ENCODE peak calls at places on chromosomes 4 and X, in five cellular contexts. D is pancreas, X is SJSA1, I is GM10248, S is fibroblast of the aortic adventitia. R is an unnamed sample.

GRCh38 chr4:17033256-17034245 is 135.1 kb upstream of the LDB2 start:
- DNase-seq in D (no peak), I (no peak), S (peak), X (no peak), R (peak)

GRCh38 chrX:118039591-118039990 is 77.0 kb downstream of the KLHL13 start:
- DNase-seq in S (no peak), D (no peak), X (no peak), I (no peak), R (no peak)

GRCh38 chr4:188887905-188888304 is 748.7 kb downstream of the TRIML1 start:
- DNase-seq in I (no peak), D (no peak), X (no peak), S (no peak), R (no peak)

GRCh38 chrX:49915352-49916222 is 6.8 kb upstream of the CLCN5 start:
- DNase-seq in I (peak), X (peak), D (no peak), S (peak), R (peak)

GRCh38 chr4:141080668-141081067 is 52.6 kb downstream of the RNF150 start:
- DNase-seq in X (no peak), D (no peak), S (no peak), I (no peak), R (no peak)

GRCh38 chrX:27910412-27910811 is 70.8 kb downstream of the DCAF8L1 start:
- DNase-seq in D (no peak), X (no peak), I (no peak), S (no peak), R (no peak)

GRCh38 chr4:40349561-40350198 is 14.5 kb downstream of the CHRNA9 start:
- DNase-seq in I (no peak), D (no peak), S (peak), X (no peak), R (peak)

GRCh38 chr4:152825336-152825735 is 45.6 kb downstream of the ARFIP1 start:
- DNase-seq in S (no peak), D (no peak), X (peak), I (no peak), R (no peak)

GRCh38 chr4:7204656-7205387 is 12.5 kb downstream of the SORCS2 start:
- DNase-seq in D (no peak), S (no peak), I (no peak), X (no peak), R (no peak)

GRCh38 chrX:126552313-126553022 is at the start of gene DCAF12L1:
- DNase-seq in S (no peak), D (peak), I (no peak), X (no peak), R (no peak)

GRCh38 chr4:26867914-26868684 is 7.5 kb downstream of the STIM2 start:
- DNase-seq in D (no peak), X (no peak), S (peak), I (no peak), R (peak)

GRCh38 chrX:56994375-56995270 is 718 bp downstream of the SPIN3 start:
- DNase-seq in S (peak), I (no peak), X (peak), D (peak), R (no peak)

GRCh38 chr4:150297861-150298474 is 219.7 kb downstream of the DCLK2 start:
- DNase-seq in X (peak), S (peak), I (peak), D (no peak), R (peak)

GRCh38 chr4:78776031-78776728 is at the start of gene BMP2K:
- DNase-seq in X (peak), S (peak), I (peak), D (peak), R (peak)

GRCh38 chr4:99352602-99353580 is at the start of gene ADH1C:
- DNase-seq in I (no peak), X (no peak), S (peak), D (no peak), R (no peak)

GRCh38 chr4:8433181-8433580 is 7.3 kb downstream of the ACOX3 start:
- DNase-seq in X (no peak), D (no peak), S (no peak), I (no peak), R (no peak)

GRCh38 chrX:109826954-109827708 is 94.1 kb upstream of the ACSL4 start:
- DNase-seq in D (no peak), S (peak), I (no peak), X (peak), R (peak)

GRCh38 chr4:28007693-28008092 is 1147.1 kb downstream of the STIM2 start:
- DNase-seq in D (no peak), I (no peak), S (no peak), X (no peak), R (no peak)

GRCh38 chrX:125977851-125978250 is 188.2 kb downstream of the DCAF12L2 start:
- DNase-seq in X (no peak), D (no peak), I (no peak), S (no peak), R (no peak)

GRCh38 chr4:55393461-55394320 is 2.1 kb upstream of the TMEM165 start:
- DNase-seq in D (no peak), S (peak), I (no peak), X (no peak), R (no peak)

GRCh38 chr4:82401600-82401999 is 27.8 kb upstream of the HNRNPD start:
- DNase-seq in I (no peak), X (no peak), D (no peak), S (no peak), R (no peak)

GRCh38 chr4:102055805-102056204 is 265.3 kb downstream of the BANK1 start:
- DNase-seq in D (no peak), S (no peak), X (no peak), I (no peak), R (no peak)

GRCh38 chr4:23855912-23856605 is 33.8 kb downstream of the PPARGC1A start:
- DNase-seq in D (no peak), I (no peak), X (peak), S (no peak), R (no peak)

GRCh38 chr4:2694691-2695090 is 61.4 kb downstream of the TNIP2 start:
- DNase-seq in I (no peak), X (peak), S (no peak), D (no peak), R (no peak)

GRCh38 chr4:174592985-174593335 is 70.7 kb upstream of the HPGD start:
- DNase-seq in I (no peak), D (no peak), X (peak), S (peak), R (peak)

R was measured in fibroblast of pulmonary artery.